ENCODE peak calls at places on chromosomes 5 and 9, in four cellular contexts. One of them, this sample, is unnamed.

GRCh38 chr5:174608631-174609097 is 115.7 kb upstream of the MSX2 start:
- DNase-seq in H1: no peak
- DNase-seq in SK-N-SH: peak; percentile 42
- DNase-seq in GM12878: no peak
- DNase-seq in this sample: no peak

GRCh38 chr5:108003178-108003577 is 332.4 kb upstream of the EFNA5 start:
- DNase-seq in H1: no peak
- DNase-seq in SK-N-SH: peak; percentile 12
- DNase-seq in GM12878: peak; percentile 70
- DNase-seq in this sample: no peak

GRCh38 chr5:99817796-99818195 is 717.4 kb upstream of the FAM174A start:
- DNase-seq in H1: no peak
- DNase-seq in SK-N-SH: no peak
- DNase-seq in GM12878: no peak
- DNase-seq in this sample: no peak

GRCh38 chr9:37433754-37434435 is 11.4 kb downstream of the GRHPR start:
- DNase-seq in H1: no peak
- DNase-seq in SK-N-SH: no peak
- DNase-seq in GM12878: no peak
- DNase-seq in this sample: no peak

GRCh38 chr9:85202596-85202995 is 533.1 kb downstream of the NTRK2 start:
- DNase-seq in H1: no peak
- DNase-seq in SK-N-SH: no peak
- DNase-seq in GM12878: no peak
- DNase-seq in this sample: no peak

GRCh38 chr5:51187953-51188591 is 195.2 kb upstream of the ISL1 start:
- DNase-seq in H1: no peak
- DNase-seq in SK-N-SH: peak; percentile 8
- DNase-seq in GM12878: no peak
- DNase-seq in this sample: no peak

GRCh38 chr5:141822134-141822533 is 56.1 kb downstream of the PCDH1 start:
- DNase-seq in H1: no peak
- DNase-seq in SK-N-SH: no peak
- DNase-seq in GM12878: no peak
- DNase-seq in this sample: no peak

GRCh38 chr9:82601272-82601835 is 461.6 kb downstream of the RASEF start:
- DNase-seq in H1: no peak
- DNase-seq in SK-N-SH: peak; percentile 47
- DNase-seq in GM12878: no peak
- DNase-seq in this sample: peak; percentile 66

GRCh38 chr5:126394211-126394828 is 28.9 kb upstream of the GRAMD2B start:
- DNase-seq in H1: no peak
- DNase-seq in SK-N-SH: no peak
- DNase-seq in GM12878: no peak
- DNase-seq in this sample: no peak

GRCh38 chr5:112957970-112958773 is 18.4 kb upstream of the DCP2 start:
- DNase-seq in H1: no peak
- DNase-seq in SK-N-SH: no peak
- DNase-seq in GM12878: peak; percentile 57
- DNase-seq in this sample: peak; percentile 65

GRCh38 chr9:126646162-126646561 is 32.4 kb downstream of the LMX1B start:
- DNase-seq in H1: no peak
- DNase-seq in SK-N-SH: no peak
- DNase-seq in GM12878: no peak
- DNase-seq in this sample: no peak

GRCh38 chr5:141815051-141815795 is 63.0 kb downstream of the PCDH1 start:
- DNase-seq in H1: no peak
- DNase-seq in SK-N-SH: no peak
- DNase-seq in GM12878: no peak
- DNase-seq in this sample: no peak

GRCh38 chr9:134283111-134283515 is 43.1 kb upstream of the RXRA start:
- DNase-seq in H1: no peak
- DNase-seq in SK-N-SH: no peak
- DNase-seq in GM12878: no peak
- DNase-seq in this sample: no peak

GRCh38 chr9:107373809-107374208 is 90.7 kb downstream of the RAD23B start:
- DNase-seq in H1: no peak
- DNase-seq in SK-N-SH: no peak
- DNase-seq in GM12878: no peak
- DNase-seq in this sample: no peak

GRCh38 chr5:126605525-126605924 is 4.8 kb downstream of the PHAX start:
- DNase-seq in H1: peak; percentile 30
- DNase-seq in SK-N-SH: no peak
- DNase-seq in GM12878: no peak
- DNase-seq in this sample: no peak

GRCh38 chr5:3311443-3311842 is 284.2 kb upstream of the IRX1 start:
- DNase-seq in H1: no peak
- DNase-seq in SK-N-SH: no peak
- DNase-seq in GM12878: no peak
- DNase-seq in this sample: no peak

GRCh38 chr5:154221371-154221896 is 30.9 kb downstream of the GALNT10 start:
- DNase-seq in H1: peak; percentile 41
- DNase-seq in SK-N-SH: no peak
- DNase-seq in GM12878: no peak
- DNase-seq in this sample: no peak

GRCh38 chr5:146699729-146700430 is 178.7 kb downstream of the PPP2R2B start:
- DNase-seq in H1: no peak
- DNase-seq in SK-N-SH: no peak
- DNase-seq in GM12878: no peak
- DNase-seq in this sample: no peak

GRCh38 chr5:53360811-53361210 is 119.6 kb upstream of the FST start:
- DNase-seq in H1: no peak
- DNase-seq in SK-N-SH: no peak
- DNase-seq in GM12878: no peak
- DNase-seq in this sample: no peak

GRCh38 chr5:172458956-172459355 is 4.6 kb upstream of the SH3PXD2B start:
- DNase-seq in H1: no peak
- DNase-seq in SK-N-SH: no peak
- DNase-seq in GM12878: no peak
- DNase-seq in this sample: no peak

GRCh38 chr9:97710356-97711222 is 13.4 kb upstream of the XPA start:
- DNase-seq in H1: peak; percentile 58
- DNase-seq in SK-N-SH: peak; percentile 79
- DNase-seq in GM12878: no peak
- DNase-seq in this sample: peak; percentile 44

GRCh38 chr5:170168797-170169196 is 63.1 kb downstream of the FOXI1 start:
- DNase-seq in H1: no peak
- DNase-seq in SK-N-SH: no peak
- DNase-seq in GM12878: no peak
- DNase-seq in this sample: no peak

GRCh38 chr5:143201589-143201988 is 201.9 kb downstream of the NR3C1 start:
- DNase-seq in H1: no peak
- DNase-seq in SK-N-SH: no peak
- DNase-seq in GM12878: no peak
- DNase-seq in this sample: peak; percentile 76

GRCh38 chr9:134556531-134557068 is 85.0 kb upstream of the COL5A1 start:
- DNase-seq in H1: no peak
- DNase-seq in SK-N-SH: no peak
- DNase-seq in GM12878: no peak
- DNase-seq in this sample: no peak

GRCh38 chr9:9003184-9003583 is 1203.6 kb upstream of the DMAC1 start:
- DNase-seq in H1: no peak
- DNase-seq in SK-N-SH: peak; percentile 1
- DNase-seq in GM12878: no peak
- DNase-seq in this sample: peak; percentile 16

GRCh38 chr9:121738391-121738790 is 87.0 kb downstream of the DAB2IP start:
- DNase-seq in H1: no peak
- DNase-seq in SK-N-SH: no peak
- DNase-seq in GM12878: no peak
- DNase-seq in this sample: no peak

GRCh38 chr9:96327694-96328352 is 25.8 kb upstream of the HSD17B3 start:
- DNase-seq in H1: no peak
- DNase-seq in SK-N-SH: peak; percentile 68
- DNase-seq in GM12878: peak; percentile 8
- DNase-seq in this sample: peak; percentile 51

GRCh38 chr5:115946655-115947054 is 15.6 kb upstream of the LVRN start:
- DNase-seq in H1: no peak
- DNase-seq in SK-N-SH: no peak
- DNase-seq in GM12878: no peak
- DNase-seq in this sample: no peak

GRCh38 chr5:133251296-133252132 is 199.7 kb downstream of the HSPA4 start:
- DNase-seq in H1: no peak
- DNase-seq in SK-N-SH: no peak
- DNase-seq in GM12878: no peak
- DNase-seq in this sample: peak; percentile 37

GRCh38 chr9:131868766-131869165 is 128.9 kb upstream of the RAPGEF1 start:
- DNase-seq in H1: no peak
- DNase-seq in SK-N-SH: peak; percentile 88
- DNase-seq in GM12878: no peak
- DNase-seq in this sample: no peak

GRCh38 chr9:125142560-125143376 is 560 bp downstream of the SCAI start:
- DNase-seq in H1: peak; percentile 71
- DNase-seq in SK-N-SH: no peak
- DNase-seq in GM12878: no peak
- DNase-seq in this sample: no peak

GRCh38 chr9:127751269-127752054 is 16.4 kb upstream of the TOR2A start:
- DNase-seq in H1: peak; percentile 80
- DNase-seq in SK-N-SH: no peak
- DNase-seq in GM12878: no peak
- DNase-seq in this sample: no peak

GRCh38 chr9:101366038-101366756 is 18.6 kb downstream of the BAAT start:
- DNase-seq in H1: no peak
- DNase-seq in SK-N-SH: no peak
- DNase-seq in GM12878: no peak
- DNase-seq in this sample: peak; percentile 91

GRCh38 chr5:141845371-141845821 is 32.8 kb downstream of the PCDH1 start:
- DNase-seq in H1: no peak
- DNase-seq in SK-N-SH: peak; percentile 52
- DNase-seq in GM12878: no peak
- DNase-seq in this sample: no peak

GRCh38 chr9:134391319-134392231 is 65.3 kb downstream of the RXRA start:
- DNase-seq in H1: no peak
- DNase-seq in SK-N-SH: no peak
- DNase-seq in GM12878: peak; percentile 69
- DNase-seq in this sample: no peak

DNA sequence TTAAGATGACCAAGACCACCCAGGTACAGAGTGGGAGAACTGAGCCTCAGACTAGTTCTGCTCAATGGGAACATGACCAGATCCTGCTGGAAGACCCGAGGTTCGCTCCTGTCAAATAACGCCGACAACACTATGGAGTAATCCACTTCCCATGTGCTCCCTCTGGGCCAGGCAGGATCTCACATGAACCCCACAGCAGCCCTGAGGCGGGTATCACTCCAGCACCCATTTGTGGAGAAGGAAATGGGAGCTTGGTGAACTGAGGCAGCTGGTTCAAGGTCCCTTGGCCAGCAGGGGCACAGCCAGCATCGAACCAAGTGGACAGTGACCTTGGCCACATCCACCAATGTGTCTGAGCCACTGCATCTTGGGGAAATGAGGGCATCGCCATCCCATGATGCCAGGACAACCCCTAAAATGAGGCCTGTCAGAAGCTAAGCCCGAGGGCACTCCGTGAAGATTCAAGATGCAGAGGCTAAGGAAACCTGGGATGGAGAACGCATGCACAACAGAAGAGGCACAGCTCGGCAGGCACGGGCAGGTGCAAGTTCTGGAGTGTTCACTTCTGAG is 8.5 kb downstream of the ANKS6 start:
- DNase-seq in H1: peak; percentile 22
- DNase-seq in SK-N-SH: no peak
- DNase-seq in GM12878: no peak
- DNase-seq in this sample: no peak
- H3K4me2 ChIP-seq in H1: no peak overlapping the region
- H3K4me2 ChIP-seq in SK-N-SH: no peak overlapping the region
- H3K4me2 ChIP-seq in GM12878: no peak overlapping the region
- H3K4me2 ChIP-seq in this sample: no peak overlapping the region

GRCh38 chr5:55533806-55534435 is 843 bp downstream of the PLPP1 start:
- DNase-seq in H1: no peak
- DNase-seq in SK-N-SH: peak; percentile 81
- DNase-seq in GM12878: peak; percentile 9
- DNase-seq in this sample: peak; percentile 54
- TF ChIP-seq TCF12 in H1: no peak
- TF ChIP-seq TCF12 in SK-N-SH: no peak
- TF ChIP-seq TCF12 in GM12878: no peak
- TF ChIP-seq TCF12 in this sample: no peak

DNA sequence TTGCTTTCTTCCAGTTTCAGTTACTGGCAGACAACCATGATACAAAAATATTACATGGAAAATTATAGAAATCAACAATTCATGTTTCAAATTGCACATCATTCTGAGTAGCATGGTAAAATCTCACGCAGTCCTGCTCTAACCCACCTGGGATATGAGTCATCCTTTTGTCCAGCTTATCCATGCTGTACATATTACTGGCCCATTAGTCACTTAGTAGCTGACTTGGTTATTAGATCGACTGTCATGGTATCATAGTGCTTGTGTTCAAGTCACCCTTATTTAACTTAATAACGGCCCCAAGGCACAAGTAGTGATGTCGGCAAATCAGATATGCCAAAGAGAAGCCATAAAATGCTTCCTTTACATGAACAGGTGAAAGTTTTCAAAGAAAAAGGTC is 41.2 kb downstream of the NADK2 start:
- DNase-seq in H1: no peak
- DNase-seq in SK-N-SH: no peak
- DNase-seq in GM12878: no peak
- DNase-seq in this sample: no peak
- H3K4me2 ChIP-seq in H1: no peak overlapping the region
- H3K4me2 ChIP-seq in SK-N-SH: no peak overlapping the region
- H3K4me2 ChIP-seq in GM12878: no peak overlapping the region
- H3K4me2 ChIP-seq in this sample: no peak overlapping the region

GRCh38 chr9:123257276-123257675 is 11.1 kb downstream of the STRBP start:
- DNase-seq in H1: no peak
- DNase-seq in SK-N-SH: no peak
- DNase-seq in GM12878: no peak
- DNase-seq in this sample: no peak
- TF ChIP-seq TCF12 in H1: no peak
- TF ChIP-seq TCF12 in SK-N-SH: no peak
- TF ChIP-seq TCF12 in GM12878: no peak
- TF ChIP-seq TCF12 in this sample: no peak

GRCh38 chr5:32646570-32646969 is 61.2 kb downstream of the SUB1 start:
- DNase-seq in H1: no peak
- DNase-seq in SK-N-SH: no peak
- DNase-seq in GM12878: no peak
- DNase-seq in this sample: no peak
- H3K4me2 ChIP-seq in H1: no peak overlapping the region
- H3K4me2 ChIP-seq in SK-N-SH: no peak overlapping the region
- H3K4me2 ChIP-seq in GM12878: no peak overlapping the region
- H3K4me2 ChIP-seq in this sample: no peak overlapping the region